ENCODE peak calls at places on chromosomes 16 and 17, in five cellular contexts. One of them, this sample, is unnamed.

GRCh38 chr17:2174471-2175293 is 119.8 kb downstream of the HIC1 start:
- DNase-seq in activated T-cell treated with anti-CD3 and anti-CD28 coated beads for 1 hour: no peak
- DNase-seq in HCT116: no peak
- DNase-seq in LoVo: no peak
- DNase-seq in AG20443: peak
- DNase-seq in this sample: no peak

GRCh38 chr17:10804546-10804945 is 647 bp upstream of the TMEM238L start:
- DNase-seq in LoVo: no peak
- DNase-seq in HCT116: no peak
- DNase-seq in activated T-cell treated with anti-CD3 and anti-CD28 coated beads for 1 hour: no peak
- DNase-seq in AG20443: no peak
- DNase-seq in this sample: no peak

GRCh38 chr17:7951143-7951792 is 19.3 kb downstream of the CNTROB start:
- DNase-seq in HCT116: no peak
- DNase-seq in activated T-cell treated with anti-CD3 and anti-CD28 coated beads for 1 hour: no peak
- DNase-seq in LoVo: no peak
- DNase-seq in AG20443: no peak
- DNase-seq in this sample: no peak

GRCh38 chr16:53081686-53082407 is 27.1 kb downstream of the CHD9 start:
- DNase-seq in LoVo: no peak
- DNase-seq in AG20443: no peak
- DNase-seq in activated T-cell treated with anti-CD3 and anti-CD28 coated beads for 1 hour: no peak
- DNase-seq in HCT116: no peak
- DNase-seq in this sample: no peak

GRCh38 chr16:19001788-19002187 is 18.1 kb downstream of the TMC7 start:
- DNase-seq in LoVo: no peak
- DNase-seq in activated T-cell treated with anti-CD3 and anti-CD28 coated beads for 1 hour: no peak
- DNase-seq in HCT116: no peak
- DNase-seq in AG20443: peak
- DNase-seq in this sample: no peak

GRCh38 chr17:56540791-56541190 is 52.7 kb upstream of the NOG start:
- DNase-seq in AG20443: peak
- DNase-seq in LoVo: peak
- DNase-seq in activated T-cell treated with anti-CD3 and anti-CD28 coated beads for 1 hour: no peak
- DNase-seq in HCT116: no peak
- DNase-seq in this sample: no peak

GRCh38 chr16:700684-701584 is 4.7 kb downstream of the FBXL16 start:
- DNase-seq in HCT116: no peak
- DNase-seq in AG20443: peak
- DNase-seq in LoVo: no peak
- DNase-seq in activated T-cell treated with anti-CD3 and anti-CD28 coated beads for 1 hour: peak
- DNase-seq in this sample: no peak

GRCh38 chr17:5715478-5715877 is 131.2 kb upstream of the NLRP1 start:
- DNase-seq in AG20443: no peak
- DNase-seq in activated T-cell treated with anti-CD3 and anti-CD28 coated beads for 1 hour: no peak
- DNase-seq in HCT116: no peak
- DNase-seq in LoVo: no peak
- DNase-seq in this sample: no peak

GRCh38 chr17:49359990-49360795 is 1.9 kb downstream of the ZNF652 start:
- DNase-seq in AG20443: no peak
- DNase-seq in HCT116: no peak
- DNase-seq in LoVo: no peak
- DNase-seq in activated T-cell treated with anti-CD3 and anti-CD28 coated beads for 1 hour: no peak
- DNase-seq in this sample: no peak

GRCh38 chr17:4706121-4706520 is 2.2 kb upstream of the PELP1 start:
- DNase-seq in LoVo: no peak
- DNase-seq in activated T-cell treated with anti-CD3 and anti-CD28 coated beads for 1 hour: no peak
- DNase-seq in HCT116: no peak
- DNase-seq in AG20443: no peak
- DNase-seq in this sample: no peak

GRCh38 chr16:14151256-14152030 is 80.3 kb downstream of the MRTFB start:
- DNase-seq in activated T-cell treated with anti-CD3 and anti-CD28 coated beads for 1 hour: no peak
- DNase-seq in LoVo: no peak
- DNase-seq in HCT116: no peak
- DNase-seq in AG20443: peak
- DNase-seq in this sample: no peak

GRCh38 chr16:14241631-14242030 is 170.5 kb downstream of the MRTFB start:
- DNase-seq in LoVo: no peak
- DNase-seq in AG20443: no peak
- DNase-seq in activated T-cell treated with anti-CD3 and anti-CD28 coated beads for 1 hour: no peak
- DNase-seq in HCT116: no peak
- DNase-seq in this sample: no peak

This sample was measured in NK-92 treated with Interleukin-12 subunit alpha and Interleukin-12 subunit beta, amount 100 ng/mL, for 24 hours.